ENCODE peak calls at places on chromosomes 3 and 15, in nine cellular contexts. V, B, R, P, E, F, L, D and O are unnamed samples.

GRCh38 chr3:119894195-119894594 is 112.3 kb downstream of the NR1I2 start:
- DNase-seq in P (no peak), D (no peak), V (no peak), R (no peak), F (no peak), E (no peak), B (no peak), L (no peak), O (no peak)

GRCh38 chr15:73935547-73935946 is 9.3 kb downstream of the LOXL1 start:
- DNase-seq in D (no peak), B (no peak), V (no peak), E (no peak), R (no peak), L (no peak), P (no peak), F (no peak), O (no peak)

GRCh38 chr3:112605285-112605684 is 35.7 kb downstream of the CCDC80 start:
- DNase-seq in D (no peak), L (no peak), B (no peak), F (no peak), V (no peak), P (no peak), R (no peak), E (no peak), O (peak)

GRCh38 chr3:46914849-46915248 is 37.3 kb downstream of the PTH1R start:
- DNase-seq in E (no peak), P (no peak), B (no peak), F (peak), V (no peak), R (no peak), D (no peak), L (no peak), O (no peak)

GRCh38 chr3:159629329-159630084 is 359.1 kb upstream of the IL12A start:
- DNase-seq in E (no peak), B (no peak), R (no peak), D (no peak), F (no peak), P (no peak), L (no peak), V (no peak), O (no peak)

GRCh38 chr3:134754768-134755559 is 40.1 kb upstream of the EPHB1 start:
- DNase-seq in L (peak), B (peak), D (no peak), E (no peak), V (no peak), F (no peak), R (peak), P (peak), O (no peak)

GRCh38 chr3:44013967-44014366 is 227.7 kb upstream of the TOPAZ1 start:
- DNase-seq in F (no peak), V (no peak), R (no peak), L (no peak), P (no peak), B (no peak), D (no peak), E (no peak), O (no peak)

GRCh38 chr3:33060609-33061337 is 36.2 kb downstream of the GLB1 start:
- DNase-seq in R (no peak), F (no peak), D (no peak), P (no peak), L (peak), V (peak), B (no peak), E (no peak), O (no peak)

GRCh38 chr3:59251899-59252298 is 202.1 kb upstream of the CFAP20DC start:
- DNase-seq in D (no peak), B (no peak), E (no peak), P (no peak), V (no peak), R (no peak), L (no peak), F (no peak), O (no peak)

GRCh38 chr3:115148142-115148790 is 1.2 kb upstream of the ZBTB20 start:
- DNase-seq in V (no peak), R (no peak), P (no peak), D (peak), B (no peak), F (no peak), E (no peak), L (no peak), O (no peak)

GRCh38 chr3:123480428-123480827 is 31.5 kb upstream of the ADCY5 start:
- DNase-seq in F (no peak), E (no peak), V (no peak), B (no peak), P (no peak), L (peak), D (no peak), R (no peak), O (no peak)

GRCh38 chr3:12476238-12476897 is 7.9 kb upstream of the TSEN2 start:
- DNase-seq in F (no peak), B (no peak), P (no peak), L (no peak), E (no peak), V (no peak), D (no peak), R (no peak), O (no peak)

GRCh38 chr3:30984855-30985793 is 90.7 kb upstream of the GADL1 start:
- DNase-seq in E (no peak), L (peak), F (no peak), D (no peak), P (no peak), V (no peak), R (no peak), B (no peak), O (no peak)

GRCh38 chr3:149638401-149639092 is 19.3 kb downstream of the WWTR1 start:
- DNase-seq in V (no peak), D (peak), R (peak), P (peak), F (no peak), E (no peak), L (no peak), B (no peak), O (no peak)

GRCh38 chr15:47384316-47384715 is 333.0 kb upstream of the SEMA6D start:
- DNase-seq in D (no peak), R (no peak), V (no peak), B (no peak), L (no peak), E (no peak), P (no peak), F (no peak), O (peak)

GRCh38 chr3:40137586-40138295 is 171.8 kb upstream of the EIF1B start:
- DNase-seq in F (no peak), V (no peak), E (no peak), B (no peak), R (no peak), D (no peak), P (no peak), L (no peak), O (no peak)

GRCh38 chr3:134326760-134327593 is 47.3 kb downstream of the AMOTL2 start:
- DNase-seq in R (no peak), B (no peak), P (peak), E (no peak), F (no peak), V (no peak), L (no peak), D (no peak), O (no peak)

GRCh38 chr3:172811099-172811498 is 60.6 kb downstream of the ECT2 start:
- DNase-seq in F (no peak), V (no peak), B (no peak), E (no peak), D (no peak), R (no peak), L (no peak), P (no peak), O (no peak)

GRCh38 chr15:80582816-80583423 is 112.2 kb upstream of the ABHD17C start:
- DNase-seq in P (no peak), F (no peak), L (no peak), B (no peak), D (no peak), R (no peak), E (no peak), V (no peak), O (no peak)

GRCh38 chr3:171058058-171058457 is 31.5 kb upstream of the SLC2A2 start:
- DNase-seq in V (no peak), R (no peak), E (no peak), B (no peak), D (no peak), F (no peak), L (no peak), P (no peak), O (no peak)

GRCh38 chr15:64067564-64068030 is 21.3 kb upstream of the DAPK2 start:
- DNase-seq in R (peak), E (peak), P (peak), B (no peak), V (peak), F (peak), L (peak), D (peak), O (peak)

GRCh38 chr15:26635105-26635504 is 137.8 kb downstream of the GABRB3 start:
- DNase-seq in L (no peak), B (no peak), F (no peak), D (no peak), R (no peak), E (no peak), P (no peak), V (no peak), O (no peak)

GRCh38 chr3:39315420-39315819 is 14.1 kb upstream of the CCR8 start:
- DNase-seq in B (no peak), V (no peak), P (no peak), F (no peak), R (no peak), L (no peak), D (no peak), E (no peak), O (no peak)

GRCh38 chr3:53776494-53777101 is 69.6 kb downstream of the CHDH start:
- DNase-seq in B (no peak), V (no peak), R (no peak), P (no peak), D (no peak), F (no peak), L (no peak), E (no peak), O (no peak)

GRCh38 chr3:149472393-149472792 is 2.1 kb upstream of the TM4SF4 start:
- DNase-seq in L (no peak), R (no peak), E (no peak), P (no peak), D (no peak), B (no peak), F (no peak), V (no peak), O (no peak)

GRCh38 chr15:69080203-69080957 is 65.9 kb downstream of the NOX5 start:
- DNase-seq in V (no peak), R (no peak), F (no peak), L (no peak), B (no peak), E (no peak), D (no peak), P (no peak), O (no peak)

GRCh38 chr3:183278479-183279088 is 25.5 kb downstream of the B3GNT5 start:
- DNase-seq in R (no peak), E (no peak), V (no peak), F (no peak), B (no peak), D (no peak), L (no peak), P (no peak), O (no peak)

GRCh38 chr3:161221881-161222600 is 930 bp downstream of the NMD3 start:
- DNase-seq in R (peak), F (no peak), L (peak), E (no peak), V (no peak), D (peak), B (no peak), P (no peak), O (no peak)

GRCh38 chr15:101306341-101307047 is 11.4 kb upstream of the SNRPA1 start:
- DNase-seq in D (no peak), B (no peak), F (no peak), R (no peak), V (no peak), L (no peak), E (no peak), P (no peak), O (no peak)

GRCh38 chr3:100245932-100246331 is 14.9 kb upstream of the TBC1D23 start:
- DNase-seq in P (no peak), L (no peak), V (no peak), D (no peak), B (no peak), E (no peak), F (no peak), R (no peak), O (no peak)

GRCh38 chr15:41180206-41180789 is 50.3 kb downstream of the EXD1 start:
- DNase-seq in D (no peak), V (no peak), L (no peak), P (no peak), E (no peak), R (no peak), F (no peak), B (no peak), O (no peak)

GRCh38 chr3:59809750-59810444 is 760.1 kb upstream of the CFAP20DC start:
- DNase-seq in L (peak), R (peak), D (peak), E (no peak), V (no peak), F (no peak), P (no peak), B (no peak), O (no peak)

GRCh38 chr3:161371441-161372320 is at the start of gene SPTSSB:
- DNase-seq in D (peak), R (peak), E (peak), B (peak), V (peak), L (peak), P (peak), F (peak), O (peak)

GRCh38 chr3:150740733-150741496 is 22.1 kb downstream of the SIAH2 start:
- DNase-seq in B (no peak), L (no peak), F (no peak), R (no peak), V (no peak), E (no peak), D (no peak), P (no peak), O (no peak)

GRCh38 chr3:132880986-132881385 is 157.2 kb upstream of the TMEM108 start:
- DNase-seq in F (no peak), L (no peak), E (no peak), D (no peak), P (no peak), R (no peak), B (no peak), V (no peak), O (no peak)

GRCh38 chr15:58458076-58458475 is 26.3 kb downstream of the LIPC start:
- DNase-seq in E (no peak), P (no peak), F (peak), D (no peak), R (no peak), B (no peak), L (peak), V (no peak), O (no peak)